ENCODE peak calls at places on chromosomes 5 and 9, in five cellular contexts. Q, M, H, L and S are unnamed samples.

GRCh38 chr9:84271887-84272556 is 68.5 kb downstream of the SLC28A3 start:
- DNase-seq in Q (no peak), M (no peak), H (no peak), L (peak; percentile 13), S (no peak)

GRCh38 chr9:19232830-19233194 is 2.3 kb downstream of the DENND4C start:
- DNase-seq in Q (no peak), M (no peak), H (no peak), L (peak; percentile 56), S (no peak)

GRCh38 chr9:106885451-106885850 is 22.5 kb downstream of the ZNF462 start:
- DNase-seq in Q (no peak), M (no peak), H (no peak), L (peak; percentile 95), S (no peak)

GRCh38 chr5:121741156-121741555 is 110.5 kb upstream of the FTMT start:
- DNase-seq in Q (no peak), M (no peak), H (no peak), L (no peak), S (no peak)

GRCh38 chr9:130770679-130771442 is 64.2 kb upstream of the ABL1 start:
- DNase-seq in Q (no peak), M (no peak), H (no peak), L (peak; percentile 82), S (no peak)

GRCh38 chr5:90957906-90958305 is 399.3 kb downstream of the ADGRV1 start:
- DNase-seq in Q (no peak), M (no peak), H (no peak), L (no peak), S (no peak)

GRCh38 chr5:112083623-112084022 is 326.6 kb upstream of the NREP start:
- DNase-seq in Q (no peak), M (no peak), H (no peak), L (peak; percentile 47), S (no peak)

GRCh38 chr9:79651251-79651795 is 79.6 kb downstream of the TLE4 start:
- DNase-seq in Q (no peak), M (no peak), H (no peak), L (no peak), S (no peak)

GRCh38 chr5:3394877-3395599 is 200.6 kb upstream of the IRX1 start:
- DNase-seq in Q (no peak), M (no peak), H (no peak), L (no peak), S (no peak)

GRCh38 chr5:149497357-149497756 is 53.9 kb downstream of the CSNK1A1 start:
- DNase-seq in Q (no peak), M (no peak), H (no peak), L (peak; percentile 98), S (no peak)

GRCh38 chr9:135440620-135441019 is 39.0 kb upstream of the PPP1R26 start:
- DNase-seq in Q (no peak), M (peak; percentile 33), H (no peak), L (no peak), S (no peak)

GRCh38 chr5:23419115-23419514 is 88.3 kb upstream of the PRDM9 start:
- DNase-seq in Q (no peak), M (no peak), H (no peak), L (no peak), S (no peak)

GRCh38 chr5:93995126-93995621 is 253.8 kb upstream of the POU5F2 start:
- DNase-seq in Q (no peak), M (no peak), H (no peak), L (no peak), S (no peak)

GRCh38 chr5:93990504-93991085 is 249.2 kb upstream of the POU5F2 start:
- DNase-seq in Q (no peak), M (no peak), H (no peak), L (peak; percentile 2), S (no peak)
- H3K4me1 ChIP-seq in Q (peaks cover 5% of the 10 kb centered on the region), M (peaks cover 6% of the 10 kb centered on the region), H (peaks cover 9% of the 10 kb centered on the region), L (peaks cover 2% of the 10 kb centered on the region), S (no peaks in the 10 kb centered on the region)

GRCh38 chr9:92440751-92441046 is 16.4 kb upstream of the OMD start:
- DNase-seq in Q (no peak), M (no peak), H (no peak), L (no peak), S (no peak)

GRCh38 chr9:92444841-92445240 is 20.6 kb upstream of the OMD start:
- DNase-seq in Q (no peak), M (no peak), H (no peak), L (no peak), S (no peak)

GRCh38 chr9:92439921-92440750 is 15.9 kb upstream of the OMD start:
- DNase-seq in Q (no peak), M (no peak), H (no peak), L (peak; percentile 90), S (no peak)

GRCh38 chr9:92435263-92435662 is 11.0 kb upstream of the OMD start:
- DNase-seq in Q (no peak), M (no peak), H (no peak), L (no peak), S (no peak)

GRCh38 chr9:92438900-92439526 is 14.7 kb upstream of the OMD start:
- DNase-seq in Q (no peak), M (no peak), H (no peak), L (peak; percentile 53), S (no peak)
- TF ChIP-seq CTCF in Q (peak; percentile 43), M (no peak), H (peak; percentile 18), L (peak; percentile 57), S (peak; percentile 36)

GRCh38 chr5:55372130-55372925 is 64.5 kb downstream of the MTREX start:
- DNase-seq in Q (no peak), M (no peak), H (no peak), L (no peak), S (no peak)
- H3K36me3 ChIP-seq in Q (peaks cover 17% of the 10 kb centered on the region), M (no peaks in the 10 kb centered on the region), H (peaks cover 61% of the 10 kb centered on the region), L (peaks cover 9% of the 10 kb centered on the region), S (no peaks in the 10 kb centered on the region)

DNA sequence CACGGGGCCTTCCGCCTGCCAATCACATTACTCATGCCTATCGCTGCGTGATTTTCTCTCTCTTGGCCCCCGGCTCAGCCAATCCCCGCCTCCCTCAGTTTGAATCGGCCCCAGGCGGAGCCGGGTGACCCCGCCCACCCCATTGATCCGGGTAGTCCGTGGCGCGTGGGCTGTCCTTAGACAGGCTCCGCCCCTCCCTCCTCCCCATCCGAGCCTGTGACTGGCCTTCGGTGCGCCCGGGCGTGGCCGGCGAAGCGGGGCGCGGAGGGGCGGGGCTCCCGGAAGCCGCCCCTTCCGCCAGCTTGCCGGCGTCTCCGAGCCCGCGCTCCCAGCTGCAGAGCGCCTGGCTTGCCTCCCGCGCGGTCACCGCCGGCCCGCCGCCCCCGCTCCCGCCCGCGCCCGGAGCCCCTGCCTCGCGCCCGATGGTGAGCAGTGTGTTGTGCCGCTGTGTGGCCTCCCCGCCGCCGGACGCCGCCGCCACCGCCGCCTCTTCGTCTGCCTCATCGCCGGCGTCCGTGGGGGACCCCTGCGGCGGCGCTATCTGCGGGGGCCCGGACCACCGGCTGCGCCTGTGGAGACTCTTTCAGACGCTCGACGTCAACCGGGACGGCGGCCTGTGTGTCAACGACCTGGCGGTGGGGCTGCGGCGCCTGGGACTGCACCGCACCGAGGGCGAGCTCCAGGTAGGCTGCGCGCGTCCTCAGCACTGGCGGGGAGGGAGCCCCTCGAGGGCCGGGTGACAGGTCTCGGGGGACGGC is at the start of gene SLC25A25:
- DNase-seq in Q (peak; percentile 99), M (peak; percentile 100), H (peak; percentile 100), L (peak; percentile 99), S (peak; percentile 100)
- H3K4me1 ChIP-seq in Q (peaks cover 34% of the 10 kb centered on the region), M (peaks cover 60% of the 10 kb centered on the region), H (peaks cover 47% of the 10 kb centered on the region), L (peaks cover 19% of the 10 kb centered on the region), S (peaks cover 13% of the 10 kb centered on the region)

GRCh38 chr5:51138164-51138563 is 245.1 kb upstream of the ISL1 start:
- DNase-seq in Q (no peak), M (no peak), H (no peak), L (no peak), S (no peak)
- TF ChIP-seq CTCF in Q (no peak), M (no peak), H (no peak), L (no peak), S (no peak)